ENCODE peak calls at places on chromosome 21, in nine cellular contexts. One of them, this sample, is unnamed.

GRCh38 chr21:43825936-43826622 is 36.7 kb downstream of the RRP1 start:
- DNase-seq in cardiac muscle cell: peak; percentile 28
- DNase-seq in stomach: peak; percentile 42
- DNase-seq in A549: peak; percentile 13
- DNase-seq in RWPE2: peak; percentile 52
- DNase-seq in tibial artery: no peak
- DNase-seq in adrenal gland: no peak
- DNase-seq in PC-3: peak; percentile 43
- DNase-seq in right lobe of liver: no peak
- DNase-seq in this sample: no peak

GRCh38 chr21:34808569-34809204 is 139.9 kb downstream of the CLIC6 start:
- DNase-seq in cardiac muscle cell: no peak
- DNase-seq in stomach: no peak
- DNase-seq in A549: peak; percentile 18
- DNase-seq in RWPE2: no peak
- DNase-seq in tibial artery: no peak
- DNase-seq in adrenal gland: no peak
- DNase-seq in PC-3: no peak
- DNase-seq in right lobe of liver: no peak
- DNase-seq in this sample: no peak

GRCh38 chr21:14768042-14768441 is 221.9 kb upstream of the SAMSN1 start:
- DNase-seq in cardiac muscle cell: no peak
- DNase-seq in stomach: no peak
- DNase-seq in A549: no peak
- DNase-seq in RWPE2: no peak
- DNase-seq in tibial artery: no peak
- DNase-seq in adrenal gland: no peak
- DNase-seq in PC-3: peak; percentile 57
- DNase-seq in right lobe of liver: no peak
- DNase-seq in this sample: no peak

GRCh38 chr21:46295996-46296752 is 10.0 kb downstream of the YBEY start:
- DNase-seq in cardiac muscle cell: no peak
- DNase-seq in stomach: peak; percentile 55
- DNase-seq in A549: no peak
- DNase-seq in RWPE2: no peak
- DNase-seq in tibial artery: peak; percentile 91
- DNase-seq in adrenal gland: peak; percentile 39
- DNase-seq in PC-3: no peak
- DNase-seq in right lobe of liver: peak; percentile 79
- DNase-seq in this sample: no peak

GRCh38 chr21:24759348-24760118 is 847.7 kb downstream of the MRPL39 start:
- DNase-seq in cardiac muscle cell: no peak
- DNase-seq in stomach: no peak
- DNase-seq in A549: no peak
- DNase-seq in RWPE2: no peak
- DNase-seq in tibial artery: no peak
- DNase-seq in adrenal gland: no peak
- DNase-seq in PC-3: peak; percentile 40
- DNase-seq in right lobe of liver: no peak
- DNase-seq in this sample: no peak

GRCh38 chr21:34305605-34306235 is 58.1 kb upstream of the KCNE2 start:
- DNase-seq in cardiac muscle cell: peak; percentile 48
- DNase-seq in stomach: no peak
- DNase-seq in A549: no peak
- DNase-seq in RWPE2: no peak
- DNase-seq in tibial artery: no peak
- DNase-seq in adrenal gland: no peak
- DNase-seq in PC-3: no peak
- DNase-seq in right lobe of liver: no peak
- DNase-seq in this sample: no peak

GRCh38 chr21:25639922-25640670 is 1.0 kb downstream of the JAM2 start:
- DNase-seq in cardiac muscle cell: peak; percentile 56
- DNase-seq in stomach: no peak
- DNase-seq in A549: no peak
- DNase-seq in RWPE2: no peak
- DNase-seq in tibial artery: no peak
- DNase-seq in adrenal gland: peak; percentile 36
- DNase-seq in PC-3: no peak
- DNase-seq in right lobe of liver: peak; percentile 35
- DNase-seq in this sample: no peak

GRCh38 chr21:15058718-15059316 is 6.0 kb downstream of the NRIP1 start:
- DNase-seq in cardiac muscle cell: no peak
- DNase-seq in stomach: no peak
- DNase-seq in A549: peak; percentile 59
- DNase-seq in RWPE2: no peak
- DNase-seq in tibial artery: no peak
- DNase-seq in adrenal gland: no peak
- DNase-seq in PC-3: peak; percentile 88
- DNase-seq in right lobe of liver: no peak
- DNase-seq in this sample: no peak

GRCh38 chr21:42747267-42747701 is 93.9 kb downstream of the PDE9A start:
- DNase-seq in cardiac muscle cell: no peak
- DNase-seq in stomach: no peak
- DNase-seq in A549: no peak
- DNase-seq in RWPE2: peak; percentile 30
- DNase-seq in tibial artery: peak; percentile 48
- DNase-seq in adrenal gland: no peak
- DNase-seq in PC-3: no peak
- DNase-seq in right lobe of liver: no peak
- DNase-seq in this sample: no peak

GRCh38 chr21:42749226-42749625 is 95.8 kb downstream of the PDE9A start:
- DNase-seq in cardiac muscle cell: no peak
- DNase-seq in stomach: no peak
- DNase-seq in A549: no peak
- DNase-seq in RWPE2: peak; percentile 48
- DNase-seq in tibial artery: no peak
- DNase-seq in adrenal gland: no peak
- DNase-seq in PC-3: no peak
- DNase-seq in right lobe of liver: no peak
- DNase-seq in this sample: no peak

GRCh38 chr21:42748620-42749176 is 95.3 kb downstream of the PDE9A start:
- DNase-seq in cardiac muscle cell: no peak
- DNase-seq in stomach: no peak
- DNase-seq in A549: no peak
- DNase-seq in RWPE2: no peak
- DNase-seq in tibial artery: no peak
- DNase-seq in adrenal gland: no peak
- DNase-seq in PC-3: no peak
- DNase-seq in right lobe of liver: no peak
- DNase-seq in this sample: no peak

GRCh38 chr21:42746593-42747266 is 93.3 kb downstream of the PDE9A start:
- DNase-seq in cardiac muscle cell: no peak
- DNase-seq in stomach: peak; percentile 53
- DNase-seq in A549: no peak
- DNase-seq in RWPE2: no peak
- DNase-seq in tibial artery: peak; percentile 69
- DNase-seq in adrenal gland: no peak
- DNase-seq in PC-3: no peak
- DNase-seq in right lobe of liver: peak; percentile 54
- DNase-seq in this sample: no peak

DNA sequence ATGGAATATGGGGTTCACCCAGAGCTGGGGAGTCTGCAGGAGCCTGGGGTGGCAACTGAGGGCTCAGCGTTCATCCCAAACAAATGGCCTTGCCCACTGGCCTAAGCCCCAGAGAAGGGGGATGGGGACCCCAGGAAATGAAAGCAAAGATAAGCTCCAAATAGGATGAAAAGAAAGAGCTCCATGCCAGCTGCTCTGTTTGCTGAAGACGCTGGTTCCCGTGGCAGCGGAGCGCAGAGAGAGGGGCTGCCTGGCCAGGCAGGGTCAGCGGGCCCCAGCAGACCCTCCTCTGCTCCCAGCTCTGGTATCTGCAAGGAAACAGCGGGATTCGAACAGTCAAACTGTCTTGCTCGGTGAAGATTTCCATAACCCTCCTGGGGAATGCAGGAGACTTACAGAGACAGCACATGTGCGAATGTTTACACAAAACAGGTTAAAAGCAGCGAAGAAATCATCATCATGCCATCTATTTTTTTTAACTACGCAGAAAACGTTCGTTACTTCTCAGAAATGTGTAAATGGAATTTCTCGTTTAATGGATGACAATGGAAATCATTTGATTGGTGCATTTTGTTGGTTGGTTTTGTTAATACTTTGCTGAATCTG is 94.4 kb downstream of the PDE9A start:
- DNase-seq in cardiac muscle cell: no peak
- DNase-seq in stomach: no peak
- DNase-seq in A549: no peak
- DNase-seq in RWPE2: no peak
- DNase-seq in tibial artery: peak; percentile 31
- DNase-seq in adrenal gland: no peak
- DNase-seq in PC-3: no peak
- DNase-seq in right lobe of liver: no peak
- DNase-seq in this sample: no peak
- H3K4me3 ChIP-seq in cardiac muscle cell: no peak overlapping the region
- H3K4me3 ChIP-seq in stomach: no peak overlapping the region
- H3K4me3 ChIP-seq in A549: no peak overlapping the region
- H3K4me3 ChIP-seq in RWPE2: no peak overlapping the region
- H3K4me3 ChIP-seq in tibial artery: no peak overlapping the region
- H3K4me3 ChIP-seq in adrenal gland: no peak overlapping the region
- H3K4me3 ChIP-seq in PC-3: no peak overlapping the region
- H3K4me3 ChIP-seq in right lobe of liver: no peak overlapping the region
- H3K4me3 ChIP-seq in this sample: no peak overlapping the region

GRCh38 chr21:31732891-31733520 is 1.1 kb upstream of the SCAF4 start:
- DNase-seq in cardiac muscle cell: no peak
- DNase-seq in stomach: no peak
- DNase-seq in A549: peak; percentile 9
- DNase-seq in RWPE2: no peak
- DNase-seq in tibial artery: no peak
- DNase-seq in adrenal gland: peak; percentile 25
- DNase-seq in PC-3: no peak
- DNase-seq in right lobe of liver: peak; percentile 23
- DNase-seq in this sample: no peak

GRCh38 chr21:31730687-31731111 is 1.2 kb downstream of the SCAF4 start:
- DNase-seq in cardiac muscle cell: peak; percentile 26
- DNase-seq in stomach: no peak
- DNase-seq in A549: peak; percentile 21
- DNase-seq in RWPE2: no peak
- DNase-seq in tibial artery: no peak
- DNase-seq in adrenal gland: no peak
- DNase-seq in PC-3: peak; percentile 37
- DNase-seq in right lobe of liver: peak; percentile 30
- DNase-seq in this sample: no peak

GRCh38 chr21:31731112-31731801 is 661 bp downstream of the SCAF4 start:
- DNase-seq in cardiac muscle cell: peak; percentile 64
- DNase-seq in stomach: peak; percentile 40
- DNase-seq in A549: no peak
- DNase-seq in RWPE2: peak; percentile 62
- DNase-seq in tibial artery: peak; percentile 74
- DNase-seq in adrenal gland: peak; percentile 58
- DNase-seq in PC-3: no peak
- DNase-seq in right lobe of liver: peak; percentile 83
- DNase-seq in this sample: no peak

GRCh38 chr21:31732538-31732864 is 583 bp upstream of the SCAF4 start:
- DNase-seq in cardiac muscle cell: no peak
- DNase-seq in stomach: no peak
- DNase-seq in A549: no peak
- DNase-seq in RWPE2: no peak
- DNase-seq in tibial artery: no peak
- DNase-seq in adrenal gland: no peak
- DNase-seq in PC-3: no peak
- DNase-seq in right lobe of liver: no peak
- DNase-seq in this sample: no peak

DNA sequence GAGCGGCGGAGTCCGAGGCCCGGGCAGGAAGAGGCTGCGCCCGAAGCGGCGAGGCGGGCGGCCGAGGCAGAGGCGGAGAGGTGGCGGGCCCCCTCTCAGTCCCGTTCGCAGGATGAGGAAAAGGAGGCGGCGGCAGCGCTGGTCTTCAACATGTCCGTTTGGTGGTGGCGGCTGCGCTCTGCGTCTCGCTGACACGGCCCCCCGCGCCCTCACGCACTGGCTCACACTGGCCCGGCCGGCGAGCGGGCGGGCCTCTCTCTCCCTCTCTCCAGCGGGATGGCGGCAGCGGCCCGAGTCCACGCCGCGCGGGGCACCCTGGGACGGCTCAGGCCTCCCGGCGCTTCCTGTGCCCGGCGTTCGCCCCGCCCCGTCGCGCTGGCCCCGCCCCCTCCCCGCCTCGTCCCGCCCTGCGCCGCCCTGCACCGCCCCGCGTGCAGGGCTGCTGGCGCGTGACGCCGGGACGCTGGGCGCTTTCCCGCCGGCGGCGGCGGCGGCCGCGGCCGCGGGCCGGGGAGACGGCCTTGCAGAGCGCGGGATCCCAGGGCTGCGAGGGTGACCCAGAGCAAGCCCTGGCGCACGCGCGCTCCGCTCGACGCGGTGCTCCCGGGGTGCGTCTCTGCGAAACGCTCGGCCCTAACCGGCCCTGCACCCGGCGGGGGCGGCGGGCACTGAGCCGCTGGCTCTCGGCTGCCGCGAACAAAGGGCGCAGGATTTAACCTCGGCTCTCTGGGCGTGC is at the start of gene SCAF4:
- DNase-seq in cardiac muscle cell: peak; percentile 96
- DNase-seq in stomach: peak; percentile 91
- DNase-seq in A549: peak; percentile 80
- DNase-seq in RWPE2: peak; percentile 84
- DNase-seq in tibial artery: peak; percentile 94
- DNase-seq in adrenal gland: peak; percentile 92
- DNase-seq in PC-3: peak; percentile 91
- DNase-seq in right lobe of liver: peak; percentile 94
- DNase-seq in this sample: no peak
- H3K4me1 ChIP-seq in cardiac muscle cell: peaks cover 33% of the 10 kb centered on the region
- H3K4me1 ChIP-seq in stomach: peaks cover 47% of the 10 kb centered on the region
- H3K4me1 ChIP-seq in A549: peaks cover 28% of the 10 kb centered on the region
- H3K4me1 ChIP-seq in RWPE2: peaks cover 27% of the 10 kb centered on the region
- H3K4me1 ChIP-seq in tibial artery: peaks cover 24% of the 10 kb centered on the region
- H3K4me1 ChIP-seq in adrenal gland: no peaks in the 10 kb centered on the region
- H3K4me1 ChIP-seq in PC-3: peaks cover 25% of the 10 kb centered on the region
- H3K4me1 ChIP-seq in right lobe of liver: no peaks in the 10 kb centered on the region
- H3K4me1 ChIP-seq in this sample: peaks cover 52% of the 10 kb centered on the region

GRCh38 chr21:22657786-22658185 is 1659.6 kb downstream of the NCAM2 start:
- DNase-seq in cardiac muscle cell: no peak
- DNase-seq in stomach: no peak
- DNase-seq in A549: no peak
- DNase-seq in RWPE2: no peak
- DNase-seq in tibial artery: no peak
- DNase-seq in adrenal gland: no peak
- DNase-seq in PC-3: no peak
- DNase-seq in right lobe of liver: no peak
- DNase-seq in this sample: no peak
- H3K4me3 ChIP-seq in cardiac muscle cell: no peak overlapping the region
- H3K4me3 ChIP-seq in stomach: no peak overlapping the region
- H3K4me3 ChIP-seq in A549: no peak overlapping the region
- H3K4me3 ChIP-seq in RWPE2: no peak overlapping the region
- H3K4me3 ChIP-seq in tibial artery: no peak overlapping the region
- H3K4me3 ChIP-seq in adrenal gland: no peak overlapping the region
- H3K4me3 ChIP-seq in PC-3: no peak overlapping the region
- H3K4me3 ChIP-seq in right lobe of liver: no peak overlapping the region
- H3K4me3 ChIP-seq in this sample: no peak overlapping the region

GRCh38 chr21:18142639-18143038 is 102.0 kb upstream of the CHODL start:
- DNase-seq in cardiac muscle cell: no peak
- DNase-seq in stomach: no peak
- DNase-seq in A549: no peak
- DNase-seq in RWPE2: no peak
- DNase-seq in tibial artery: no peak
- DNase-seq in adrenal gland: no peak
- DNase-seq in PC-3: no peak
- DNase-seq in right lobe of liver: no peak
- DNase-seq in this sample: no peak

GRCh38 chr21:18144341-18144740 is 100.3 kb upstream of the CHODL start:
- DNase-seq in cardiac muscle cell: no peak
- DNase-seq in stomach: no peak
- DNase-seq in A549: no peak
- DNase-seq in RWPE2: no peak
- DNase-seq in tibial artery: no peak
- DNase-seq in adrenal gland: no peak
- DNase-seq in PC-3: no peak
- DNase-seq in right lobe of liver: no peak
- DNase-seq in this sample: no peak

DNA sequence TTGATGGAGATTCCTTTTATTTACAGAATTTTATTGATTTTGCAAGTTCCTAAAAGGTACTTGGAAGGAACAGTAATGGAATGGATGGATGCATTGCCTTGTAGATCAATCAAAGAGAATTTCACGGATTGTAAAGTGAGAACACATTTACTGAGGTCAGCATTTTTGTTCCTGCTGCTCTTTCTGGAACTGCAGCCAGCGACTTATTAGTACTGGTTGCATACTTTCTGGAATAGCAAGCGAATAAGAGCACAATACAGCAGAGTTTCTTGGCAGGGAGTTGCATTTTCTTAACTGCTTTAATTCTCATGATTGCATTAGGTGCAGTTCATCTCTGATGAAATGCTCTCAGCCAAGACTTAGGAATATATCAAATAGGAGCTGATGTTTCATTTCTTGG is 106.1 kb upstream of the CHODL start:
- DNase-seq in cardiac muscle cell: no peak
- DNase-seq in stomach: no peak
- DNase-seq in A549: no peak
- DNase-seq in RWPE2: no peak
- DNase-seq in tibial artery: no peak
- DNase-seq in adrenal gland: no peak
- DNase-seq in PC-3: no peak
- DNase-seq in right lobe of liver: no peak
- DNase-seq in this sample: no peak
- H3K4me1 ChIP-seq in cardiac muscle cell: peaks cover 3% of the 10 kb centered on the region
- H3K4me1 ChIP-seq in stomach: no peaks in the 10 kb centered on the region
- H3K4me1 ChIP-seq in A549: no peaks in the 10 kb centered on the region
- H3K4me1 ChIP-seq in RWPE2: no peaks in the 10 kb centered on the region
- H3K4me1 ChIP-seq in tibial artery: no peaks in the 10 kb centered on the region
- H3K4me1 ChIP-seq in adrenal gland: no peaks in the 10 kb centered on the region
- H3K4me1 ChIP-seq in PC-3: no peaks in the 10 kb centered on the region
- H3K4me1 ChIP-seq in right lobe of liver: peaks cover 2% of the 10 kb centered on the region
- H3K4me1 ChIP-seq in this sample: no peaks in the 10 kb centered on the region